ENCODE peak calls at places on chromosomes 6 and 20, in five cellular contexts. K, W, I, H and E are unnamed samples.

GRCh38 chr6:53735896-53736295 is 58.9 kb upstream of the LRRC1 start:
- DNase-seq in K (no peak), W (no peak), I (no peak), H (no peak), E (no peak)

GRCh38 chr6:39049575-39050283 is 1.1 kb downstream of the GLP1R start:
- DNase-seq in K (no peak), W (no peak), I (no peak), H (no peak), E (no peak)

GRCh38 chr20:37294262-37294981 is 5.0 kb downstream of the MANBAL start:
- DNase-seq in K (no peak), W (no peak), I (no peak), H (no peak), E (no peak)

GRCh38 chr20:53949319-53949839 is 121.0 kb downstream of the BCAS1 start:
- DNase-seq in K (peak; percentile 80), W (no peak), I (no peak), H (peak; percentile 83), E (no peak)

GRCh38 chr6:20574355-20574754 is 40.1 kb downstream of the CDKAL1 start:
- DNase-seq in K (no peak), W (no peak), I (no peak), H (no peak), E (no peak)

GRCh38 chr20:10263385-10264165 is 44.9 kb downstream of the SNAP25 start:
- DNase-seq in K (no peak), W (no peak), I (no peak), H (no peak), E (no peak)

GRCh38 chr6:33147807-33148666 is 44.2 kb downstream of the COL11A2 start:
- DNase-seq in K (no peak), W (no peak), I (no peak), H (peak; percentile 24), E (no peak)

GRCh38 chr20:24761220-24762065 is 187.6 kb upstream of the CST7 start:
- DNase-seq in K (no peak), W (no peak), I (no peak), H (no peak), E (no peak)

GRCh38 chr20:50571466-50571865 is 61.3 kb downstream of the PTPN1 start:
- DNase-seq in K (peak; percentile 41), W (no peak), I (no peak), H (no peak), E (no peak)

GRCh38 chr6:25842526-25842925 is 10.7 kb upstream of the SLC17A1 start:
- DNase-seq in K (no peak), W (no peak), I (no peak), H (no peak), E (no peak)

GRCh38 chr6:140858381-140858971 is 1274.2 kb upstream of the GJE1 start:
- DNase-seq in K (no peak), W (no peak), I (no peak), H (no peak), E (no peak)

GRCh38 chr6:168015492-168016175 is 18.2 kb downstream of the KIF25 start:
- DNase-seq in K (no peak), W (no peak), I (no peak), H (no peak), E (no peak)

GRCh38 chr6:77173472-77174074 is 289.7 kb downstream of the HTR1B start:
- DNase-seq in K (no peak), W (no peak), I (no peak), H (no peak), E (no peak)

GRCh38 chr20:34515484-34516037 is 661 bp upstream of the DYNLRB1 start:
- DNase-seq in K (peak; percentile 72), W (no peak), I (peak; percentile 46), H (no peak), E (no peak)

GRCh38 chr6:163354779-163355431 is 59.6 kb upstream of the QKI start:
- DNase-seq in K (no peak), W (no peak), I (no peak), H (no peak), E (no peak)

GRCh38 chr6:24500683-24501082 is 5.9 kb downstream of the ALDH5A1 start:
- DNase-seq in K (no peak), W (no peak), I (no peak), H (no peak), E (no peak)

GRCh38 chr6:169967687-169968086 is 216.3 kb downstream of the ERMARD start:
- DNase-seq in K (no peak), W (no peak), I (no peak), H (no peak), E (no peak)

GRCh38 chr6:122008105-122009100 is 391.0 kb upstream of the HSF2 start:
- DNase-seq in K (no peak), W (no peak), I (no peak), H (no peak), E (no peak)

GRCh38 chr6:159982726-159983506 is 14.0 kb downstream of the IGF2R start:
- DNase-seq in K (no peak), W (no peak), I (no peak), H (no peak), E (no peak)

GRCh38 chr20:58229198-58229802 is 847 bp upstream of the ANKRD60 start:
- DNase-seq in K (peak; percentile 19), W (no peak), I (no peak), H (no peak), E (no peak)

GRCh38 chr6:106670236-106670635 is 40.9 kb downstream of the QRSL1 start:
- DNase-seq in K (no peak), W (no peak), I (no peak), H (no peak), E (no peak)

GRCh38 chr20:26277339-26277738 is 580.7 kb upstream of the ZNF337 start:
- DNase-seq in K (no peak), W (no peak), I (no peak), H (no peak), E (no peak)

GRCh38 chr6:33983109-33983475 is 162.8 kb downstream of the GRM4 start:
- DNase-seq in K (no peak), W (peak; percentile 58), I (no peak), H (no peak), E (no peak)

GRCh38 chr6:141482773-141483172 is 650.0 kb upstream of the GJE1 start:
- DNase-seq in K (no peak), W (no peak), I (no peak), H (no peak), E (no peak)

GRCh38 chr6:45209762-45210161 is 118.4 kb upstream of the RUNX2 start:
- DNase-seq in K (no peak), W (no peak), I (no peak), H (no peak), E (no peak)

GRCh38 chr6:33590531-33591198 is 10.6 kb upstream of the BAK1 start:
- DNase-seq in K (no peak), W (peak; percentile 72), I (no peak), H (no peak), E (no peak)

GRCh38 chr6:130252527-130253237 is 29.9 kb upstream of the SAMD3 start:
- DNase-seq in K (no peak), W (no peak), I (peak; percentile 18), H (no peak), E (no peak)

GRCh38 chr20:13648291-13648690 is 9.6 kb upstream of the TASP1 start:
- DNase-seq in K (no peak), W (no peak), I (no peak), H (no peak), E (no peak)

GRCh38 chr20:13649548-13649947 is 10.8 kb upstream of the TASP1 start:
- DNase-seq in K (no peak), W (no peak), I (peak; percentile 4), H (no peak), E (no peak)

GRCh38 chr20:13638496-13639477 is at the start of gene TASP1:
- DNase-seq in K (peak; percentile 98), W (peak; percentile 97), I (peak; percentile 88), H (peak; percentile 75), E (peak; percentile 92)

GRCh38 chr20:13648872-13649271 is 10.1 kb upstream of the TASP1 start:
- DNase-seq in K (no peak), W (no peak), I (no peak), H (no peak), E (no peak)

DNA sequence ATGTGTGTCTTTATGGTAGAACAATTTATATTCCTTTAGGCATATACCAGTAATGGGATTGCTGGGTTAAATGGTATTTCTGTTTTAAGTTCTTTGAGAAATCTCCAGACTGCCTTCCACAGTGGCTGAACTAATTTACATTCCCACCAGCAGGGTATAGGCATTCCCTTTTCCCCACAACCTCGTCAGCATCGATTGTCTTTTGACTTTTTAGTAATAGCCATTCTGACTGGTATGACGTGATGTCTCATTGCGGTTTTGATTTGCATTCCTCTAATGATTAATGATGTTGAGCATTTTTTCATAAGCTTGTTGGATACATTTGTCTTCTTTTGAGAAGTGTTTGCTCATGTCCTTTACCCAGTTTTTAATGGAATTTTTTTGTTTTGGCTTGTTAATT is 5.3 kb upstream of the TASP1 start:
- DNase-seq in K (no peak), W (peak; percentile 62), I (no peak), H (no peak), E (no peak)
- TF ChIP-seq CTCF in K (no peak), W (no peak), I (no peak), H (peak; percentile 20), E (no peak)

GRCh38 chr20:62964700-62965099 is 12.2 kb downstream of the SLC17A9 start:
- DNase-seq in K (no peak), W (no peak), I (no peak), H (no peak), E (no peak)
- TF ChIP-seq CTCF in K (no peak), W (no peak), I (no peak), H (no peak), E (no peak)

GRCh38 chr6:138401960-138402832 is 1.8 kb upstream of the HEBP2 start:
- DNase-seq in K (no peak), W (no peak), I (no peak), H (no peak), E (no peak)

GRCh38 chr6:138404666-138405337 is 779 bp downstream of the HEBP2 start:
- DNase-seq in K (no peak), W (no peak), I (no peak), H (no peak), E (no peak)

GRCh38 chr6:138403324-138403800 is 661 bp upstream of the HEBP2 start:
- DNase-seq in K (no peak), W (no peak), I (peak; percentile 52), H (no peak), E (no peak)

GRCh38 chr6:138402833-138403187 is 1.2 kb upstream of the HEBP2 start:
- DNase-seq in K (no peak), W (no peak), I (no peak), H (no peak), E (no peak)

GRCh38 chr6:138403801-138404665 is at the start of gene HEBP2:
- DNase-seq in K (peak; percentile 96), W (peak; percentile 95), I (peak; percentile 92), H (peak; percentile 33), E (peak; percentile 70)
- TF ChIP-seq CTCF in K (peak; percentile 40), W (peak; percentile 67), I (peak; percentile 81), H (peak; percentile 30), E (no peak)

DNA sequence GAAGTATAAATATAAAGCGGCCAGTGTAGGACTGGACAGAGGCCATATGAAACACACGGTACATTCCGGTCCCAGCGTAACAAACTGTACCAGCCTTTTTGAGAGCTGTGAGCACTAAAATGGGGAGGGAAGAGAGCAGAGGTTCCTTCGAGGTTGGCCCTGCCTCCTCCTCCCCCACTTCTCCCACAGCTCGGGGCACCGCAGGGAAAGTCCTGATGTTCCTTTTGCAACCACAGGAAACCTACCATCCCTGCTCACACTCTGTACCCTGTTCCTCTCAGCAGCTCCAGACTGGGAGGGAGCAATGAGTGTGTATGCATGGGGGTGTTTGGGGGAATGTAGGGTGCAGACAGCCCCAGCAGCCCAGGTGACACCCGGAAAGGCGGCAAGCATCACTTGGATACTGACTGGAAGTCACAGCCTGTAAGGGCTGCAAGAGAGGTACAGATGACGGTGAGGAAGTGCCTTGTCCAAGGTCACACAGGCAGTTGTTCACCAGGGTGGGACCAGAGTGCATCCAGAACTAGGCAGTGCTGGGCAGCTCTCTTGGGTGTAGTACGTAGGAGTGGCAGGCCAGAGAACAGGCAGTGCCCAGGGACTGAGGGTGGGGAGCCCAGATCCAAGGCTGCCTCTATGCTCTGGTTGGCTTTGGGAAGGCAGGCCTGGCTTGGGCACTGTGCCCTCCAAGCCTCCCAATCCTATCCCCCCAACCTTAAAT is 11.0 kb upstream of the ARMC12 start:
- DNase-seq in K (peak; percentile 91), W (no peak), I (no peak), H (no peak), E (no peak)
- TF ChIP-seq CTCF in K (no peak), W (no peak), I (no peak), H (no peak), E (no peak)